ENCODE peak calls at places on chromosomes 11 and 22, in ten cellular contexts. I is activated naive CD4-positive, alpha-beta T cell; J is NCI-H2029; U is ACHN; C is lower leg skin; P is ureter; E is body of pancreas; V is globus pallidus; Y is spleen; T is ELR. M is an unnamed sample.
A peak's percentile ranks its signal among the peaks of the same experiment; 100 is the strongest.

GRCh38 chr11:120517390-120518315 is 6.1 kb downstream of the GRIK4 start:
- DNase-seq in I (no peak), J (no peak), U (peak; percentile 67), C (peak; percentile 71), P (no peak), E (no peak), V (no peak), Y (peak; percentile 66), T (peak; percentile 60), M (no peak)

GRCh38 chr11:70020336-70021214 is 57.5 kb upstream of the ANO1 start:
- DNase-seq in I (no peak), J (no peak), U (no peak), C (peak; percentile 81), P (no peak), E (no peak), V (no peak), Y (peak; percentile 36), T (no peak), M (no peak)

GRCh38 chr11:63945482-63946163 is 6.8 kb downstream of the NAA40 start:
- DNase-seq in I (no peak), J (peak; percentile 62), U (peak; percentile 63), C (peak; percentile 93), P (peak; percentile 82), E (peak; percentile 86), V (peak; percentile 84), Y (no peak), T (peak; percentile 80), M (peak; percentile 88)

GRCh38 chr22:17861909-17862308 is 87.6 kb upstream of the BID start:
- DNase-seq in I (no peak), J (no peak), U (no peak), C (no peak), P (no peak), E (no peak), V (no peak), Y (no peak), T (no peak), M (no peak)

GRCh38 chr11:13776134-13776815 is 107.8 kb downstream of the FAR1 start:
- DNase-seq in I (no peak), J (peak; percentile 24), U (no peak), C (no peak), P (no peak), E (no peak), V (no peak), Y (no peak), T (peak; percentile 23), M (no peak)

GRCh38 chr22:33652596-33652995 is 267.7 kb downstream of the LARGE1 start:
- DNase-seq in I (no peak), J (no peak), U (no peak), C (no peak), P (no peak), E (no peak), V (no peak), Y (no peak), T (no peak), M (no peak)

GRCh38 chr11:76234704-76235232 is 28.5 kb upstream of the WNT11 start:
- DNase-seq in I (no peak), J (no peak), U (peak; percentile 35), C (peak; percentile 92), P (no peak), E (no peak), V (peak; percentile 56), Y (peak; percentile 86), T (peak; percentile 77), M (peak; percentile 75)

GRCh38 chr11:34234086-34234740 is 123.6 kb downstream of the ABTB2 start:
- DNase-seq in I (peak; percentile 12), J (no peak), U (peak; percentile 80), C (no peak), P (peak; percentile 51), E (peak; percentile 60), V (no peak), Y (no peak), T (peak; percentile 84), M (no peak)

GRCh38 chr11:65183201-65183891 is 1.6 kb downstream of the CAPN1 start:
- DNase-seq in I (no peak), J (no peak), U (no peak), C (peak; percentile 86), P (peak; percentile 85), E (peak; percentile 84), V (no peak), Y (no peak), T (no peak), M (peak; percentile 30)

GRCh38 chr11:114163231-114163631 is 103.7 kb downstream of the ZBTB16 start:
- DNase-seq in I (no peak), J (no peak), U (no peak), C (no peak), P (no peak), E (peak; percentile 65), V (peak; percentile 51), Y (no peak), T (peak; percentile 7), M (peak; percentile 84)

GRCh38 chr11:44024977-44025376 is 22.8 kb upstream of the ACCSL start:
- DNase-seq in I (no peak), J (no peak), U (no peak), C (no peak), P (no peak), E (no peak), V (no peak), Y (no peak), T (no peak), M (no peak)

M was measured in G401.